ENCODE peak calls at places on chromosomes 4 and X, in ten cellular contexts. B is PC-3, X is testis, F is AG09319, P is BE2C, R is right atrium auricular region, E is fibroblast of mammary gland, T is progenitor cell of endocrine pancreas, D is SK-N-SH, I is GM06990. U is an unnamed sample.

GRCh38 chr4:153465583-153465921 is 608 bp upstream of the TMEM131L start:
- DNase-seq in B (peak; percentile 47), X (peak; percentile 62), F (no peak), P (peak; percentile 49), R (peak; percentile 72), E (peak; percentile 59), T (peak; percentile 18), D (peak; percentile 75), I (no peak), U (no peak)

GRCh38 chr4:124322234-124322831 is 390.2 kb downstream of the ANKRD50 start:
- DNase-seq in B (peak; percentile 69), X (no peak), F (no peak), P (no peak), R (no peak), E (peak; percentile 64), T (no peak), D (peak; percentile 25), I (no peak), U (no peak)

GRCh38 chrX:84737471-84737871 is 235.2 kb upstream of the HDX start:
- DNase-seq in B (no peak), X (peak; percentile 60), F (no peak), P (no peak), R (no peak), E (peak; percentile 78), T (no peak), D (no peak), I (no peak), U (no peak)

GRCh38 chr4:3315566-3315965 is 22.7 kb downstream of the RGS12 start:
- DNase-seq in B (no peak), X (no peak), F (no peak), P (peak; percentile 1), R (no peak), E (no peak), T (no peak), D (no peak), I (no peak), U (peak; percentile 64)

GRCh38 chr4:106583567-106583966 is 215.0 kb upstream of the GIMD1 start:
- DNase-seq in B (peak; percentile 81), X (no peak), F (peak; percentile 76), P (no peak), R (no peak), E (peak; percentile 92), T (no peak), D (no peak), I (no peak), U (no peak)

GRCh38 chr4:1973661-1974060 is 35.1 kb downstream of the NELFA start:
- DNase-seq in B (no peak), X (no peak), F (no peak), P (no peak), R (no peak), E (no peak), T (no peak), D (no peak), I (no peak), U (no peak)

GRCh38 chr4:76993787-76994641 is 44.5 kb downstream of the SEPTIN11 start:
- DNase-seq in B (no peak), X (no peak), F (no peak), P (no peak), R (no peak), E (no peak), T (no peak), D (no peak), I (peak; percentile 78), U (no peak)

GRCh38 chr4:92050875-92051274 is 252.9 kb upstream of the GRID2 start:
- DNase-seq in B (peak; percentile 1), X (no peak), F (no peak), P (no peak), R (no peak), E (no peak), T (no peak), D (no peak), I (no peak), U (no peak)

DNA sequence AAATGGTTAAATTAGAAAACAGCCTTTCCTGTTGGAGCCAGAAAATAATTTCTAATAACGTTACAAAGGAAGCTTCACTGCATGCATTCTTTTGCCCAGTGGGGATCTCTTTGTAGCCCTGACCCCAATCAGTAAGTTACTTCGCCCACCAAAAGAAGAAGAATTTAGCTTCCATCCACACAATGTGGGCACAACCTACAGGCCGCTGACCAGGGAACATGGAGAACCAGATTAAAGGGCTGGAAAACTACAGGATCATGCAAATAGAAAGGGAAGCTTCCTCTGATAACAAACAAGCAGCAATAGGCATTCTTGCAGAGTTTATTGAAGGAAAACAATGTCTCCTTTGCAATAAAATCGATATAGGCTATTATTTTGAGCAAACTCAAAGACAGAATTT is 21.3 kb upstream of the TSPAN5 start:
- DNase-seq in B (no peak), X (no peak), F (no peak), P (no peak), R (no peak), E (no peak), T (no peak), D (no peak), I (no peak), U (no peak)
- TF ChIP-seq CTCF in B (no peak), X (no peak), F (no peak), P (no peak), R (no peak), E (no peak), T (no peak), D (no peak), I (no peak), U (no peak)

DNA sequence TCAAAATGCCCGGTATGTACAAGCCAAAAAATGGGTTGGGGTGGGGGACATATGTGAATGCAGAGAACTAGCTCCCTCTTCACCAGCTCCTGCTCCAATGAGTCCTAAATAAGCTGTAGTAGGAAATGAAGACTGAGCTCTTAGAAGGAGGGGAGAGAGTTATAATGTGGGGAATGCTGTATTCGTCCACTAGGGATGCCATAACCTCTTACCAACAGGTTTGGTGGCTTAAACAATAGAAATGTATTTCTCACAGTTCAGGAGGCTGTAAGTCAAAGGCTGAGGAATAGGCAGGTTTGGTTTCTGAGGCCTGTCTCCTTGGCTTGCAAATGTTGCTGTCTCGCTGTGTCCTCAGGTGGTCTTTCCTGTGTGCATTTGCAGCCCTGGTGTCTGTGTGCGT is 4.4 kb upstream of the INPP4B start:
- DNase-seq in B (peak; percentile 47), X (no peak), F (no peak), P (peak; percentile 11), R (no peak), E (no peak), T (no peak), D (peak; percentile 31), I (no peak), U (no peak)
- TF ChIP-seq CTCF in B (peak; percentile 69), X (no peak), F (peak; percentile 13), P (peak; percentile 68), R (no peak), E (peak; percentile 35), T (peak; percentile 52), D (peak; percentile 43), I (no peak), U (peak; percentile 31)

GRCh38 chrX:13855689-13856425 is 39.0 kb upstream of the GPM6B start:
- DNase-seq in B (peak; percentile 6), X (no peak), F (no peak), P (no peak), R (no peak), E (peak; percentile 64), T (no peak), D (no peak), I (no peak), U (no peak)

GRCh38 chrX:13857804-13858203 is 40.9 kb upstream of the GPM6B start:
- DNase-seq in B (no peak), X (no peak), F (no peak), P (no peak), R (no peak), E (no peak), T (no peak), D (no peak), I (no peak), U (no peak)

DNA sequence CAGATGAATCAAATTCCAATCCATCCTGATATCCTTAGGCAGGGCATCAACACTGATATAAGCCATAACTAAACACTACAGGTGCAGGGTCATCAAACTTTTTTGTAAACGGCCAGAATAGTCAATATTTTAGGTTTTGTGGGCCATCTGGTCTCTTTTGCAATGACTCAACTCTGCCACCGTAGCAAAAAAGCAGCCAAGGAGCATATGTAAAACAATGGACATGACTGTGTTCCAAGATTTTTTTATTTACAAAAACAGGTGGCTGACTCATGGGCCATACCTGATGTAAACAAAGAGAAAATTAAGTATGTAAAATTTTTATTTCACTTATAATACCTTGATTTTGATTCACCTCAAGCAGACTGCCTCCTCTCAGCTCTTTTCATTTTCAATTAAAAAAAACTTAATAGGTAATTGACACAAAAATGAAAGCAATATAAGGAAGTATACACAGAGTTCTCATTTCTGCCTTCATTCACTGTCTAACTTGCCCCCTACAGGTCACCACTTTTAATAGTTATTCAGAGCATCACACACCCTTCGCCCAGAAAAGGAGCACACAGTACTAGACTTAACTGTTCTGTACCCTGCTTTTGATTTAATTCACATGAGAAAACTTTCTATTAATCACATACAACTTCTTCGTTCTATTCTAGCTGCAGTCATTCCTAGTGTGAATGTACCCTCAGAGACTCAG is 35.3 kb upstream of the GPM6B start:
- DNase-seq in B (peak; percentile 56), X (no peak), F (no peak), P (no peak), R (no peak), E (no peak), T (no peak), D (no peak), I (peak; percentile 21), U (no peak)
- TF ChIP-seq CTCF in B (peak; percentile 47), X (no peak), F (no peak), P (peak; percentile 7), R (no peak), E (no peak), T (no peak), D (peak; percentile 13), I (peak; percentile 34), U (no peak)

GRCh38 chrX:74293343-74293946 is 10.5 kb upstream of the ZCCHC13 start:
- DNase-seq in B (peak; percentile 74), X (peak; percentile 84), F (peak; percentile 37), P (peak; percentile 80), R (peak; percentile 76), E (peak; percentile 75), T (peak; percentile 52), D (peak; percentile 87), I (peak; percentile 69), U (peak; percentile 88)

GRCh38 chrX:74291577-74291963 is 12.4 kb upstream of the ZCCHC13 start:
- DNase-seq in B (no peak), X (no peak), F (no peak), P (no peak), R (no peak), E (no peak), T (no peak), D (no peak), I (peak; percentile 3), U (no peak)

GRCh38 chrX:74286950-74287349 is 17.0 kb upstream of the ZCCHC13 start:
- DNase-seq in B (peak; percentile 74), X (no peak), F (peak; percentile 44), P (no peak), R (no peak), E (peak; percentile 58), T (no peak), D (no peak), I (no peak), U (no peak)

GRCh38 chrX:74295102-74295501 is 8.9 kb upstream of the ZCCHC13 start:
- DNase-seq in B (no peak), X (no peak), F (no peak), P (no peak), R (no peak), E (no peak), T (no peak), D (no peak), I (no peak), U (no peak)

DNA sequence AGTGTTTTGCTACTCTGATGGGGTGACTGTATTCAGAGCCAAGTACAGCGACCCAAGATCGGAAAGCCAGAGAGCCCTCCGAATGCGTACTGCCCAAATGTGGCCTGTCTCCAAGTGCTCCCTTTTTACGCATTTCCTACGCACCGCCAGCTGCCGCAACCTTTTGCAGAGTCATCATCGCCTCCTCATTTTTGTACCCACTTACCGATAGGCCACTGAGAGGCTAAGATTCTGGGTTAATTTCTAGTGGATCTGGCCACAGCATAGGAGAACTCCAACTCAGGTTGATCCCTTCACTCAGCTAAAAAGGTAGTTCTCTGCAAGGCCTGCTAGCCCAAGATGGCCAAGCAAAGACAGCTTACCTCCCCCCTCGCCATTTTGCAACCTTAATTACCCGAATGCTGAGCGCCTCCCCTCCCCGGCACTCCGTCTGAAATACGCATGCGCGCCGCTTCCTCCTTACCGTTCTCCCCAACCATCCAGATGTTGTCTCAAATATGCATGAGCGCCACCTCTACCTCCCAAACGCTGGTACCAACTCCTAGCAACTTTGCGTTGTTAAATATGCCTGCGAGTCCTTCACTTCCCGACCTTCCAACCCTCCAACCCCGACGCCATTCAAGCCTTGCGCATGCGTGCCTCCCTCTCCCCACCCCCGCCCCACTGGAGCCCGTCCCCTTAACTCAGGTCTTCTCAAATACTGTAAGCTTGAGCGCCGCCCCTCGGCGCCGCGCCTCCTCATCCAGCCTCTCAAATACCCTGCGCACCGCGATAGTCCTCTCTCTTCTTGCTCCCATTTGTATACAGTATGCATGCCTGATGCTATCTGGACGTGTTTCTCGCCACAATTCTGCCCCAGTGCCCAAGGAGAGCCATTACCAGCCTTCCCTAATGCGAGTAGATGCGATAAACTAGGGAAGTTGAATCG is 11.8 kb upstream of the ZCCHC13 start:
- DNase-seq in B (peak; percentile 85), X (peak; percentile 95), F (peak; percentile 76), P (peak; percentile 86), R (peak; percentile 94), E (peak; percentile 85), T (peak; percentile 54), D (peak; percentile 89), I (peak; percentile 94), U (peak; percentile 92)
- TF ChIP-seq CTCF in B (peak; percentile 42), X (no peak), F (peak; percentile 23), P (peak; percentile 14), R (no peak), E (no peak), T (peak; percentile 25), D (peak; percentile 41), I (peak; percentile 44), U (peak; percentile 40)

U was measured in osteocyte.